ENCODE peak calls at places on chromosomes 2 and 18, in nine cellular contexts. Y is GM13976, H is right atrium auricular region, I is kidney, R is fibroblast of mammary gland, N is heart left ventricle, G is stomach, L is ovary, O is HepG2. K is an unnamed sample.

GRCh38 chr2:119112770-119113488 is 45.6 kb downstream of the C1QL2 start:
- DNase-seq in Y (no peak), H (peak), I (no peak), R (no peak), N (no peak), G (no peak), L (no peak), O (no peak), K (no peak)

GRCh38 chr18:40152859-40153258 is 1802.2 kb upstream of the PIK3C3 start:
- DNase-seq in Y (no peak), H (no peak), I (no peak), R (peak), N (no peak), G (no peak), L (no peak), O (peak), K (no peak)

GRCh38 chr2:215367647-215368492 is 56.0 kb downstream of the ATIC start:
- DNase-seq in Y (no peak), H (no peak), I (no peak), R (peak), N (no peak), G (no peak), L (no peak), O (no peak), K (no peak)

GRCh38 chr18:28960146-28960545 is 783.2 kb upstream of the CDH2 start:
- DNase-seq in Y (no peak), H (no peak), I (no peak), R (peak), N (no peak), G (no peak), L (no peak), O (no peak), K (no peak)

GRCh38 chr2:98771771-98772521 is 41.0 kb upstream of the MGAT4A start:
- DNase-seq in Y (no peak), H (no peak), I (no peak), R (peak), N (no peak), G (no peak), L (no peak), O (no peak), K (no peak)

GRCh38 chr2:150075831-150076230 is 411.6 kb downstream of the RND3 start:
- DNase-seq in Y (no peak), H (no peak), I (no peak), R (peak), N (no peak), G (no peak), L (no peak), O (no peak), K (no peak)

GRCh38 chr2:45965841-45966498 is 314.5 kb downstream of the PRKCE start:
- DNase-seq in Y (no peak), H (peak), I (no peak), R (no peak), N (no peak), G (no peak), L (no peak), O (no peak), K (no peak)

GRCh38 chr18:76658627-76659026 is 163.6 kb upstream of the ZNF516 start:
- DNase-seq in Y (peak), H (no peak), I (no peak), R (no peak), N (no peak), G (no peak), L (peak), O (no peak), K (peak)

DNA sequence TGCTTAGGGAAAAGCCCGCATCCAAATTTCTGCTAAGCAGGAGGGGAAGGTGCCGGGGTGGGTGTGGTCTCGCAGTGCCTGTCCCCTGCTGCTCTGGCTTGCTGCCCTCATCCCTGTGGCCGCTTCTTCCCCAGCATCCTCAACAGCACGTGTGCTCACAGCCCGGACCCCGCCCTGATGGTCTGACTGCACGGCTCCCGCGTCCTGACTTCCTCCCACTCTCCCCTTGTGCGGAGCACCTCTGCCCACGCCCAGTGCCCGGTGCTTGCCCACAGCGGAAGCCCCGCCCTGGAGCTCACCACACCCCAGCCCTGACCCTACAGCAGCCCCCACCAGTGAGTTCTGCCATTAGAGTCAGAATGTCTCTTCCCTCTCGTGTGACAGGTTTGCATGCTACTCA is 277.9 kb downstream of the NDUFA10 start:
- DNase-seq in Y (no peak), H (no peak), I (peak), R (no peak), N (no peak), G (no peak), L (no peak), O (no peak), K (no peak)
- TF ChIP-seq CTCF in Y (no peak), H (no peak), I (no peak), R (no peak), N (no peak), G (no peak), L (no peak), O (no peak), K (no peak)

GRCh38 chr2:85887566-85888019 is 1.2 kb downstream of the ST3GAL5 start:
- DNase-seq in Y (peak), H (peak), I (peak), R (peak), N (peak), G (peak), L (peak), O (no peak), K (no peak)
- TF ChIP-seq CTCF in Y (peak), H (no peak), I (peak), R (peak), N (peak), G (no peak), L (no peak), O (peak), K (no peak)

GRCh38 chr18:35024965-35025364 is 16.2 kb upstream of the MAPRE2 start:
- DNase-seq in Y (no peak), H (peak), I (no peak), R (peak), N (peak), G (peak), L (peak), O (peak), K (no peak)
- TF ChIP-seq CTCF in Y (no peak), H (no peak), I (no peak), R (no peak), N (no peak), G (no peak), L (no peak), O (no peak), K (no peak)

GRCh38 chr2:109215866-109216265 is 86.9 kb downstream of the SH3RF3 start:
- DNase-seq in Y (no peak), H (peak), I (no peak), R (no peak), N (no peak), G (no peak), L (no peak), O (no peak), K (no peak)

GRCh38 chr2:109218792-109219126 is 89.8 kb downstream of the SH3RF3 start:
- DNase-seq in Y (no peak), H (no peak), I (no peak), R (no peak), N (no peak), G (no peak), L (no peak), O (no peak), K (no peak)

GRCh38 chr2:109216332-109216731 is 87.3 kb downstream of the SH3RF3 start:
- DNase-seq in Y (no peak), H (peak), I (no peak), R (no peak), N (no peak), G (no peak), L (no peak), O (no peak), K (no peak)

GRCh38 chr2:109217362-109218086 is 88.5 kb downstream of the SH3RF3 start:
- DNase-seq in Y (no peak), H (peak), I (no peak), R (peak), N (no peak), G (no peak), L (no peak), O (no peak), K (no peak)

GRCh38 chr2:109218087-109218791 is 89.2 kb downstream of the SH3RF3 start:
- DNase-seq in Y (no peak), H (peak), I (no peak), R (no peak), N (no peak), G (no peak), L (no peak), O (peak), K (no peak)
- TF ChIP-seq CTCF in Y (no peak), H (no peak), I (no peak), R (no peak), N (no peak), G (no peak), L (no peak), O (no peak), K (no peak)

GRCh38 chr2:127342101-127342500 is 45.7 kb downstream of the MAP3K2 start:
- DNase-seq in Y (peak), H (no peak), I (no peak), R (no peak), N (no peak), G (no peak), L (no peak), O (no peak), K (no peak)
- TF ChIP-seq CTCF in Y (no peak), H (no peak), I (no peak), R (no peak), N (no peak), G (no peak), L (no peak), O (no peak), K (no peak)

GRCh38 chr2:187594801-187595200 is 40.6 kb upstream of the TFPI start:
- DNase-seq in Y (no peak), H (no peak), I (no peak), R (no peak), N (no peak), G (no peak), L (no peak), O (no peak), K (no peak)
- TF ChIP-seq CTCF in Y (no peak), H (no peak), I (no peak), R (no peak), N (no peak), G (no peak), L (no peak), O (no peak), K (peak)

GRCh38 chr18:3015203-3015590 is 2.3 kb upstream of the LPIN2 start:
- DNase-seq in Y (no peak), H (no peak), I (no peak), R (peak), N (no peak), G (no peak), L (peak), O (peak), K (no peak)

GRCh38 chr18:3015851-3016250 is 2.9 kb upstream of the LPIN2 start:
- DNase-seq in Y (no peak), H (no peak), I (no peak), R (no peak), N (no peak), G (no peak), L (no peak), O (no peak), K (no peak)

GRCh38 chr18:3014501-3015202 is 1.7 kb upstream of the LPIN2 start:
- DNase-seq in Y (no peak), H (no peak), I (no peak), R (no peak), N (no peak), G (no peak), L (no peak), O (no peak), K (no peak)

GRCh38 chr18:3012306-3012919 is 531 bp downstream of the LPIN2 start:
- DNase-seq in Y (peak), H (no peak), I (peak), R (peak), N (peak), G (peak), L (peak), O (no peak), K (no peak)

GRCh38 chr18:3012920-3013810 is at the start of gene LPIN2:
- DNase-seq in Y (peak), H (peak), I (peak), R (peak), N (peak), G (peak), L (peak), O (peak), K (peak)
- TF ChIP-seq CTCF in Y (no peak), H (no peak), I (no peak), R (no peak), N (no peak), G (no peak), L (no peak), O (no peak), K (no peak)

GRCh38 chr2:238238766-238239551 is 879 bp downstream of the HES6 start:
- DNase-seq in Y (no peak), H (no peak), I (peak), R (no peak), N (no peak), G (no peak), L (peak), O (no peak), K (no peak)
- TF ChIP-seq CTCF in Y (no peak), H (no peak), I (no peak), R (no peak), N (no peak), G (no peak), L (no peak), O (peak), K (no peak)

DNA sequence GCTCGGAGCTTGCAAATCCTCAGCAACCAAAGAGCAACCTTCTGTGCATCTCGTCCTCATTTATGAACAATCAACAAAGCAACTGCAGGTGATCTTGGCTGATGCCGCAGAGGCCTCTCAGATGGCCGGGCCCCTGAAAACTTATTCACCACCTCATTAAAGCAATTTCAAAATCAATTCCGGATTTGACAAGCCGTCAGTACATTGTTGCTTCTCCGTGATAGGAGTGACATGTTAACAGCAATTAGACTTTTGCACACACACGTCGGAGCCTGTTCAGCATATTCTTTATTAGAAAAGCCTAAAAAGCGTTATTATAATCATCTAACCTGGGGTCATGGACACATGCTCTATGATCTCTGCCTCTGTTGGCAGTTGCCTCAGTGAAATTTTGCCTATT is 183.1 kb upstream of the CXCR4 start:
- DNase-seq in Y (no peak), H (no peak), I (no peak), R (no peak), N (no peak), G (no peak), L (no peak), O (no peak), K (no peak)
- TF ChIP-seq CTCF in Y (no peak), H (no peak), I (no peak), R (no peak), N (no peak), G (no peak), L (no peak), O (no peak), K (no peak)

GRCh38 chr2:205675861-205676516 is 6.3 kb upstream of the NRP2 start:
- DNase-seq in Y (peak), H (no peak), I (no peak), R (peak), N (no peak), G (no peak), L (no peak), O (peak), K (no peak)
- TF ChIP-seq CTCF in Y (peak), H (peak), I (peak), R (peak), N (peak), G (peak), L (peak), O (peak), K (peak)